ENCODE peak calls at places on chromosomes 2 and 18, in six cellular contexts. U is tibial nerve; J is CD8-positive, alpha-beta memory T cell; A is endothelial cell of umbilical vein; B is neural progenitor cell; H is WERI-Rb-1. M is an unnamed sample.

GRCh38 chr2:9097871-9098270 is 94.4 kb upstream of the MBOAT2 start:
- DNase-seq in U (no peak), J (no peak), A (no peak), B (no peak), H (no peak), M (peak; percentile 21)

GRCh38 chr2:177245010-177245422 is 19.5 kb downstream of the NFE2L2 start:
- DNase-seq in U (no peak), J (no peak), A (peak; percentile 80), B (no peak), H (no peak), M (peak; percentile 30)

GRCh38 chr2:227860116-227860724 is 11.2 kb upstream of the DAW1 start:
- DNase-seq in U (no peak), J (no peak), A (no peak), B (no peak), H (no peak), M (no peak)

GRCh38 chr2:11642972-11643371 is 27.0 kb downstream of the NTSR2 start:
- DNase-seq in U (no peak), J (no peak), A (no peak), B (no peak), H (no peak), M (peak; percentile 80)

GRCh38 chr2:40397720-40398119 is 54.2 kb downstream of the SLC8A1 start:
- DNase-seq in U (no peak), J (no peak), A (no peak), B (no peak), H (no peak), M (no peak)

GRCh38 chr18:10094154-10094553 is 180.3 kb downstream of the VAPA start:
- DNase-seq in U (no peak), J (no peak), A (no peak), B (no peak), H (no peak), M (no peak)

GRCh38 chr2:8447610-8448221 is 234.1 kb upstream of the ID2 start:
- DNase-seq in U (no peak), J (no peak), A (no peak), B (no peak), H (no peak), M (no peak)

GRCh38 chr2:68663371-68664156 is 20.2 kb downstream of the PROKR1 start:
- DNase-seq in U (no peak), J (no peak), A (no peak), B (no peak), H (no peak), M (no peak)

GRCh38 chr2:173414823-173415322 is 60.2 kb downstream of the CDCA7 start:
- DNase-seq in U (no peak), J (no peak), A (peak; percentile 50), B (no peak), H (no peak), M (no peak)

GRCh38 chr2:237297421-237298155 is 116.4 kb downstream of the COL6A3 start:
- DNase-seq in U (no peak), J (no peak), A (no peak), B (no peak), H (no peak), M (no peak)

GRCh38 chr2:189658808-189659207 is 2.5 kb upstream of the ASNSD1 start:
- DNase-seq in U (no peak), J (no peak), A (no peak), B (no peak), H (no peak), M (no peak)

GRCh38 chr18:24530630-24531111 is 70.2 kb downstream of the HRH4 start:
- DNase-seq in U (no peak), J (no peak), A (peak; percentile 81), B (no peak), H (peak; percentile 44), M (no peak)

GRCh38 chr2:132797551-132797950 is 127.5 kb upstream of the LYPD1 start:
- DNase-seq in U (no peak), J (no peak), A (no peak), B (no peak), H (no peak), M (no peak)

GRCh38 chr2:85763831-85764230 is 10.0 kb downstream of the ATOH8 start:
- DNase-seq in U (no peak), J (no peak), A (no peak), B (no peak), H (no peak), M (no peak)

GRCh38 chr2:215828528-215829184 is 184.7 kb downstream of the MREG start:
- DNase-seq in U (no peak), J (peak; percentile 3), A (peak; percentile 52), B (peak; percentile 79), H (peak; percentile 75), M (peak; percentile 63)

GRCh38 chr2:239953418-239954061 is 71.6 kb downstream of the NDUFA10 start:
- DNase-seq in U (no peak), J (no peak), A (no peak), B (no peak), H (peak; percentile 21), M (peak; percentile 60)

GRCh38 chr2:217650229-217650628 is 352.6 kb downstream of the TNS1 start:
- DNase-seq in U (no peak), J (no peak), A (no peak), B (no peak), H (no peak), M (peak; percentile 11)

GRCh38 chr2:156986339-156986988 is 271.0 kb upstream of the GALNT5 start:
- DNase-seq in U (no peak), J (no peak), A (no peak), B (peak; percentile 62), H (peak; percentile 12), M (peak; percentile 8)

GRCh38 chr2:238155761-238156694 is 2.7 kb upstream of the ERFE start:
- DNase-seq in U (no peak), J (no peak), A (no peak), B (no peak), H (no peak), M (no peak)

GRCh38 chr2:11417946-11418585 is 47.9 kb downstream of the E2F6 start:
- DNase-seq in U (no peak), J (no peak), A (no peak), B (peak; percentile 23), H (peak; percentile 43), M (peak; percentile 54)

GRCh38 chr18:7388752-7389151 is 157.9 kb downstream of the LRRC30 start:
- DNase-seq in U (no peak), J (no peak), A (no peak), B (peak; percentile 58), H (no peak), M (no peak)

GRCh38 chr2:90069290-90069894 is 1377.9 kb downstream of the RPIA start:
- DNase-seq in U (no peak), J (no peak), A (no peak), B (no peak), H (peak; percentile 45), M (peak; percentile 82)

DNA sequence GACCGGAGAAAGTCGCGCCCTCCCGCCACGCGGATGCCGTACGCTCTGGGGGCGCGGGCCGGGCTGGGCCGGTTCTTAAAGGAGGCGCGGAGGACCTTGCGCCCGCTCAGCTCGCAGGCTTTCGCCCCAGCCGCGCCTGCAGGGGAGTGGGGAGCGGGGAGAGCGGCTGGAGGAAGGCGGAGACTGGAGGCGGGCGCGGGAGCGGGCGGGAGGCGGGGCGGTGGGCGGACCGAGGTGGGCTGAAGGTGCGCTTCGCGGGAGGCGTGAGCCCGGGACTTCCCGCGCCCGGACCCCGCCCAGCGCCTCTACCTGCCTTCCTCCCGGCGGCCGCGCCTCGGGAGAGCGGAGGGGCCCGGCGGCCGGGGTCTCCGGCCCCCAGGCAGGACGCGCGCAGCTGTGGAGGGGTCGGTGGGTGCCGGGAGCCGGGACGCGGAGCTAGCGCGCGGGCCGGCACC is at the start of gene ADRA2B:
- DNase-seq in U (no peak), J (peak; percentile 74), A (peak; percentile 19), B (peak; percentile 91), H (peak; percentile 72), M (peak; percentile 99)
- H3K4me3 ChIP-seq in U (peak within 1 kb of the TSS; percentile 60), J (peak within 1 kb of the TSS; percentile 29), A (no peak within 1 kb of the TSS), B (peak within 1 kb of the TSS; percentile 74), H (peak within 1 kb of the TSS; percentile 24), M (peak within 1 kb of the TSS; percentile 61)

GRCh38 chr18:12334280-12335262 is 26.5 kb downstream of the TUBB6 start:
- DNase-seq in U (no peak), J (no peak), A (no peak), B (peak; percentile 70), H (no peak), M (no peak)

GRCh38 chr18:12338382-12338781 is 30.3 kb downstream of the TUBB6 start:
- DNase-seq in U (no peak), J (no peak), A (no peak), B (no peak), H (no peak), M (no peak)

GRCh38 chr18:12335503-12335902 is 27.5 kb downstream of the TUBB6 start:
- DNase-seq in U (no peak), J (no peak), A (no peak), B (no peak), H (no peak), M (no peak)

GRCh38 chr18:12336251-12336650 is 28.2 kb downstream of the TUBB6 start:
- DNase-seq in U (no peak), J (no peak), A (no peak), B (peak; percentile 20), H (no peak), M (peak; percentile 57)

GRCh38 chr18:12336887-12337286 is 28.8 kb downstream of the TUBB6 start:
- DNase-seq in U (no peak), J (no peak), A (no peak), B (no peak), H (no peak), M (no peak)
- H3K36me3 ChIP-seq in U (peaks cover 8% of the 10 kb centered on the region), J (peaks cover 16% of the 10 kb centered on the region), A (peaks cover 12% of the 10 kb centered on the region), B (peaks cover 14% of the 10 kb centered on the region), H (peaks cover 61% of the 10 kb centered on the region), M (peaks cover 4% of the 10 kb centered on the region)

GRCh38 chr18:73110307-73110706 is 242.5 kb upstream of the NETO1 start:
- DNase-seq in U (no peak), J (no peak), A (no peak), B (no peak), H (no peak), M (no peak)
- H3K4me3 ChIP-seq in U (no peak overlapping the region), J (no peak overlapping the region), A (no peak overlapping the region), B (no peak overlapping the region), H (no peak overlapping the region), M (no peak overlapping the region)

DNA sequence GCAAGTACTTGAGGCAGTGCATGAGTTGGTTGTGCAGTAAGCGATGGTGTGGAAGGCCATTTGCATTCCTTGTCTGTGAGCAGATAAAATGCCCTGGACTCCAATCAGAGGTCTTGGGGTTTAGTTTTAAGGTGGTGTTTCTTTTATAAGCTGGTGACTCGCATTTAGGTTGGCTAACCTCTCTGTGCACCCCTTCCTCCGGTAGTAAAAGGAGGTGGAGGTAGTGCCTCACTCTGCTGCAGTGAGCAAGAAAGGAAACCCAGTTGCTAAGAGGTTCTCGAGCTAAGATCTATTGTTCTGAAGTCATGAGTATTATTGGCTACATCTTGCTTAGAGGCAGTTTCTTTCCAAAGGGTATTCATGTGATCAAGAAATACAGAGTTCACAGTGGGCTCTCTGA is 74.3 kb upstream of the EML6 start:
- DNase-seq in U (no peak), J (no peak), A (no peak), B (no peak), H (no peak), M (no peak)
- H3K36me3 ChIP-seq in U (peaks cover 36% of the 10 kb centered on the region), J (peaks cover 87% of the 10 kb centered on the region), A (peaks cover 71% of the 10 kb centered on the region), B (peaks cover 22% of the 10 kb centered on the region), H (peaks cover 100% of the 10 kb centered on the region), M (peaks cover 63% of the 10 kb centered on the region)

DNA sequence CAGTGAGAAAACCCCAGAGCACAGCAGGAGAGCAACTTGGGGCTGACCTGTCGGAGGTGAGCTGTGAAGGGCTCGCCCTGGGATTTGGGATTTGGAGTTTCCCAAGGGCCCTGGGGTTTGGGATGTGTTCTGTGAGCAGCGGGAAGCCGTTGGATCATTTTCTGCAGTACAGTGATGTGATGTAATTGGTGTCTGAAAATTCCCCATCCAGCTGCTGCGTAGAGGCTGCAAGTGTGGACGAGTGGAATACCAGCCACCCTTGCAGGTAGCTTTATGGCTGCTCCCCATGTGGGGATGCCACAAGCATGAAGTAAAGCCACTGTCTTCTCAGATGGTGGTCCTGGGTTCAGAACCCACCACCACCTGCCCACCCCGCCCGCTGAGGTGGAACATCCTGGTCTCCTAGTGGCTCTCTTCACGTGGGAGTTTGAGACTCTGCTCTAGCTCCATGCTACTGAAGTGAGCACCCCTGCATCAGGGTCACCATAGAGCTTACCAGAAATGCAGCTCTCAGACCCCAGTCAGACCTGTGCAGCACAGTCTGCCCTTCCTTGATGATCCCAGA is 15.0 kb downstream of the IMPA2 start:
- DNase-seq in U (no peak), J (no peak), A (no peak), B (no peak), H (no peak), M (no peak)
- H3K4me3 ChIP-seq in U (no peak overlapping the region), J (no peak overlapping the region), A (no peak overlapping the region), B (no peak overlapping the region), H (no peak overlapping the region), M (no peak overlapping the region)

M was measured in H7.